ENCODE peak calls at places on chromosomes 6 and 20, in ten cellular contexts. K is heart left ventricle, B is left lung, Q is stomach, V is progenitor cell of endocrine pancreas, H is OCI-LY7, N is transverse colon, L is AG09319, M is H9, X is AG09309. S is an unnamed sample.

GRCh38 chr6:47116616-47117015 is 74.5 kb upstream of the ADGRF1 start:
- DNase-seq in K (no peak), B (no peak), Q (no peak), V (no peak), H (no peak), N (peak; percentile 83), L (no peak), M (no peak), X (no peak), S (no peak)

GRCh38 chr6:33151050-33151449 is 41.2 kb downstream of the COL11A2 start:
- DNase-seq in K (no peak), B (no peak), Q (no peak), V (no peak), H (no peak), N (no peak), L (no peak), M (no peak), X (no peak), S (no peak)

GRCh38 chr6:127618729-127619128 is 41.8 kb downstream of the C6orf58 start:
- DNase-seq in K (no peak), B (no peak), Q (no peak), V (no peak), H (no peak), N (no peak), L (no peak), M (no peak), X (no peak), S (no peak)

GRCh38 chr6:142822882-142823578 is 121.9 kb downstream of the HIVEP2 start:
- DNase-seq in K (no peak), B (no peak), Q (no peak), V (no peak), H (no peak), N (no peak), L (no peak), M (peak; percentile 82), X (no peak), S (peak; percentile 72)

GRCh38 chr6:99270852-99271251 is 78.6 kb downstream of the FAXC start:
- DNase-seq in K (no peak), B (no peak), Q (no peak), V (no peak), H (no peak), N (no peak), L (no peak), M (no peak), X (no peak), S (no peak)

GRCh38 chr6:165573671-165574070 is 89.4 kb downstream of the PDE10A start:
- DNase-seq in K (peak; percentile 68), B (no peak), Q (peak; percentile 60), V (no peak), H (no peak), N (no peak), L (no peak), M (no peak), X (no peak), S (no peak)

GRCh38 chr6:163197839-163198238 is 216.7 kb upstream of the QKI start:
- DNase-seq in K (no peak), B (no peak), Q (no peak), V (no peak), H (no peak), N (no peak), L (no peak), M (no peak), X (no peak), S (no peak)

GRCh38 chr20:44284032-44284431 is 27.0 kb downstream of the FITM2 start:
- DNase-seq in K (no peak), B (no peak), Q (no peak), V (no peak), H (no peak), N (no peak), L (no peak), M (no peak), X (no peak), S (no peak)

GRCh38 chr6:3235486-3235885 is 8.0 kb upstream of the TUBB2B start:
- DNase-seq in K (no peak), B (no peak), Q (no peak), V (no peak), H (no peak), N (no peak), L (no peak), M (no peak), X (no peak), S (no peak)

GRCh38 chr6:3240595-3240994 is 13.1 kb upstream of the TUBB2B start:
- DNase-seq in K (no peak), B (no peak), Q (no peak), V (no peak), H (no peak), N (no peak), L (no peak), M (no peak), X (no peak), S (no peak)

GRCh38 chr6:3237761-3238662 is 10.6 kb upstream of the TUBB2B start:
- DNase-seq in K (no peak), B (no peak), Q (no peak), V (no peak), H (peak; percentile 46), N (no peak), L (no peak), M (no peak), X (no peak), S (no peak)

GRCh38 chr6:3235969-3236368 is 8.5 kb upstream of the TUBB2B start:
- DNase-seq in K (no peak), B (no peak), Q (no peak), V (no peak), H (no peak), N (no peak), L (no peak), M (no peak), X (no peak), S (no peak)

DNA sequence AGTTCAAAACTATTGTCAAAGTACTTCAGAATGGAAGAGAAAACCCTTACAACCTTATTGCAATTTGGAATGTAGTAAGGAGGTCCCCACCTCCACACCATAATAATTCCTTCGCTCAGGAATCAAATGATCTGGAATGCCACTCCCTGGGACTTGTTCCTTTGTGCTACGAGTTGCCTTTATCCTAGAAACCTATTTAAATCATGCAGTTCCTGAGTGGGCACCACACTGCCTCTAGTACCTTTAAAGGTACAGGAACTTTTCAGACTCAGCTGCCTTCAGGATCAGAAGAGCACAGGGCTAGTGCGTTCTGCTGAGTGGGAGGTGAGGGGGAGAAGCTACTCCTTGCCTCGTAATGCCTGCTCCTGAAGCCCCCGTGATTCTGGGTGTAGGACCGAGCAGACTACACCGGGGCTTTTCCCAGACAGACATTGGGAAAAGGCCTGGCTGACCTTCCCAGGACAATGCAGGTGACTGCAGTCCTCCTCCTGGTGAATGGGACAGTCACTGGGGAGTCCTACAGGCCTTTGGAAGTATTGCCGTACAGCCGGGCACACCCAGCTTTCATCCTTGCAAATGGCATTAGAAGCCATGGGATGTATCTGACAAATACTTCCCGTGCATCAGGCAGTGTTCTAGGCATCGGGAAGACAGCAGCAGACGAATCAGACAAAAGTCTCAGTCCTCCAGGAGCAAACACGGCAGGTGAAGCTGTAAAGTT is 11.8 kb upstream of the TUBB2B start:
- DNase-seq in K (no peak), B (no peak), Q (no peak), V (no peak), H (no peak), N (no peak), L (no peak), M (peak; percentile 63), X (no peak), S (no peak)
- TF ChIP-seq CTCF in K (no peak), B (no peak), Q (no peak), V (peak; percentile 52), H (no peak), N (peak; percentile 19), L (no peak), M (peak; percentile 56), X (peak; percentile 12), S (peak; percentile 37)

GRCh38 chr6:83884523-83884922 is 25.0 kb downstream of the CYB5R4 start:
- DNase-seq in K (no peak), B (no peak), Q (no peak), V (no peak), H (peak; percentile 59), N (no peak), L (no peak), M (no peak), X (peak; percentile 29), S (no peak)
- TF ChIP-seq CTCF in K (peak; percentile 74), B (peak; percentile 50), Q (peak; percentile 76), V (peak; percentile 80), H (peak; percentile 88), N (peak; percentile 75), L (peak; percentile 51), M (peak; percentile 80), X (peak; percentile 44), S (peak; percentile 79)

DNA sequence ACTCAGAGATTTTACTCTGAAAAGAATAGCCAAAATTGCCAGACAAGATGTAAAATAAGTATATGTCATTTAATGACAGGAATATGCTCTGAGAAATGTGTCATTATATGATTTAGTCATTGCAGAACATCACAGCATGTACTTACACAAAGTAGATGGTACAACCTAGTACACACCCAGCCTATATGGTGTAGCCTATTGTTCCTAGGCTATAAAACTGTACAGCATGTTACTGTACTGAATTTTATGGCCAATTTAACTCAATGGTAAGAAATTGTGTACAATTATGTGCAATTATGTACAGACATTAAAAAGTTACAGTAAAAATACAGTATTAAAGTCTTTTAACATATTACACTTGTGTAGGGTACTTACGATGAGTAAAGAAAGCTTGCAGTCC is 311.9 kb upstream of the EPHA7 start:
- DNase-seq in K (no peak), B (no peak), Q (no peak), V (no peak), H (no peak), N (no peak), L (no peak), M (no peak), X (no peak), S (no peak)
- TF ChIP-seq CTCF in K (no peak), B (no peak), Q (no peak), V (no peak), H (no peak), N (no peak), L (no peak), M (no peak), X (no peak), S (no peak)

GRCh38 chr6:136289327-136289578 is 393 bp downstream of the BCLAF1 start:
- DNase-seq in K (peak; percentile 96), B (peak; percentile 92), Q (peak; percentile 93), V (peak; percentile 86), H (peak; percentile 95), N (peak; percentile 94), L (peak; percentile 75), M (peak; percentile 86), X (peak; percentile 46), S (peak; percentile 94)

GRCh38 chr6:136290406-136291010 is 862 bp upstream of the BCLAF1 start:
- DNase-seq in K (peak; percentile 88), B (peak; percentile 74), Q (peak; percentile 78), V (no peak), H (peak; percentile 86), N (peak; percentile 75), L (peak; percentile 79), M (peak; percentile 52), X (peak; percentile 88), S (peak; percentile 55)

GRCh38 chr6:136284909-136285308 is 4.7 kb downstream of the BCLAF1 start:
- DNase-seq in K (no peak), B (no peak), Q (no peak), V (no peak), H (no peak), N (no peak), L (no peak), M (no peak), X (no peak), S (no peak)

GRCh38 chr6:136289579-136290405 is at the start of gene BCLAF1:
- DNase-seq in K (peak; percentile 100), B (peak; percentile 100), Q (peak; percentile 100), V (peak; percentile 98), H (peak; percentile 99), N (peak; percentile 100), L (peak; percentile 99), M (peak; percentile 99), X (peak; percentile 99), S (peak; percentile 99)

DNA sequence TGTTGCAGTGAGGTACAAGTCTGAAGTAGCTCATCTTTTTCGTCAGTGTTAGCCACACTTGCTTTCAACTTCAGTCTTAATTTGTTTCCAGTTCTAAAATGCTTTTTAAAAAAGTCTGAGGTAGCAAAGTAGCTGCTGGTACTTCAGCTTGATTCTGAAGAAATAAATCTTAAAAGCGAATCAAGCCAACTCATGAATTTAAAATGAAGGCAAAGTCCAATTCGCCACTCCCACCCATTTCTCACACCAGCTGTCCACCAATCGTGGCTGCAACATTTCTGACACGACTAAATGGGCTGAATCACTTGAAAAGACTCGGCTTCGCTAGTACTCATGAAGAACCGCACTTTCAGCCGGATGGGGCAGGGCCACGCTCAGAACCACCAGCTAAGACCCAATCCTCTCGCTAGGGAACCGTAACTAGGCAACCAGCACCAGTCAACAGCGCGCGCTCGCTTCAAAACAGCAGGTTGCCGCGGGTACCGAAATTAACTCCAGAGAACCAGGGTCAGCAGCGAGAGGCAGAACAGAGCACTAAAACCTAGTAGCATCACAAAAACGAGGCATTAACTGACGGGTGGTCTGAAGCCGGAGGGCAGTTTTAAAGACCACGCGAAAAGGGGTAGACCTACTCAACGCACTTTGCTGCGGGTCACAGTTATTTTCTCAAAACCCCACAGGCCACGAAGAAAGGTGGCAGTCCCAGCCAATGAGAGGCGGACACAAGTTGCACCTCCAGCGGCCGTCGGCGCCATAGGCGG is 900 bp downstream of the BCLAF1 start:
- DNase-seq in K (peak; percentile 79), B (peak; percentile 86), Q (peak; percentile 76), V (peak; percentile 24), H (peak; percentile 68), N (peak; percentile 83), L (peak; percentile 86), M (peak; percentile 77), X (peak; percentile 87), S (peak; percentile 63)
- TF ChIP-seq CTCF in K (no peak), B (peak; percentile 38), Q (peak; percentile 28), V (peak; percentile 48), H (peak; percentile 53), N (peak; percentile 74), L (peak; percentile 5), M (peak; percentile 41), X (no peak), S (peak; percentile 19)

S was measured in glutamatergic neuron.